ENCODE peak calls at places on chromosome 4, in ten cellular contexts. One of them, this sample, is unnamed. For H3K4me1, the result is how much of the 10 kb centered on the place peaks cover.

GRCh38 chr4:129064717-129065116 is 28.6 kb downstream of the SCLT1 start:
- DNase-seq in prostate gland: no peak
- DNase-seq in HCT116: no peak
- DNase-seq in suprapubic skin: no peak
- DNase-seq in stomach: no peak
- DNase-seq in sigmoid colon: no peak
- DNase-seq in HepG2: no peak
- DNase-seq in H1: no peak
- DNase-seq in GM23338: no peak
- DNase-seq in K562: no peak
- DNase-seq in this sample: no peak

GRCh38 chr4:19888587-19888986 is 363.1 kb upstream of the SLIT2 start:
- DNase-seq in stomach: no peak
- DNase-seq in suprapubic skin: no peak
- DNase-seq in H1: no peak
- DNase-seq in HepG2: no peak
- DNase-seq in sigmoid colon: no peak
- DNase-seq in HCT116: no peak
- DNase-seq in prostate gland: no peak
- DNase-seq in K562: peak
- DNase-seq in GM23338: peak
- DNase-seq in this sample: no peak

GRCh38 chr4:52312722-52313121 is 261.6 kb downstream of the SPATA18 start:
- DNase-seq in K562: no peak
- DNase-seq in HepG2: no peak
- DNase-seq in H1: peak
- DNase-seq in prostate gland: no peak
- DNase-seq in suprapubic skin: no peak
- DNase-seq in HCT116: peak
- DNase-seq in GM23338: peak
- DNase-seq in sigmoid colon: no peak
- DNase-seq in stomach: no peak
- DNase-seq in this sample: no peak

GRCh38 chr4:147328756-147329446 is 152.0 kb upstream of the EDNRA start:
- DNase-seq in GM23338: no peak
- DNase-seq in HCT116: no peak
- DNase-seq in H1: no peak
- DNase-seq in sigmoid colon: no peak
- DNase-seq in HepG2: no peak
- DNase-seq in stomach: no peak
- DNase-seq in K562: no peak
- DNase-seq in prostate gland: no peak
- DNase-seq in suprapubic skin: no peak
- DNase-seq in this sample: no peak

GRCh38 chr4:80492761-80493160 is 157.2 kb downstream of the CFAP299 start:
- DNase-seq in prostate gland: no peak
- DNase-seq in HCT116: no peak
- DNase-seq in H1: no peak
- DNase-seq in stomach: peak
- DNase-seq in HepG2: no peak
- DNase-seq in suprapubic skin: no peak
- DNase-seq in sigmoid colon: no peak
- DNase-seq in K562: no peak
- DNase-seq in GM23338: no peak
- DNase-seq in this sample: no peak

GRCh38 chr4:10161146-10161545 is 44.5 kb upstream of the WDR1 start:
- DNase-seq in sigmoid colon: no peak
- DNase-seq in GM23338: no peak
- DNase-seq in prostate gland: no peak
- DNase-seq in HepG2: no peak
- DNase-seq in stomach: no peak
- DNase-seq in HCT116: no peak
- DNase-seq in K562: no peak
- DNase-seq in suprapubic skin: no peak
- DNase-seq in H1: no peak
- DNase-seq in this sample: no peak

GRCh38 chr4:149166886-149167285 is 648.8 kb downstream of the IQCM start:
- DNase-seq in HCT116: no peak
- DNase-seq in K562: no peak
- DNase-seq in HepG2: no peak
- DNase-seq in sigmoid colon: no peak
- DNase-seq in GM23338: no peak
- DNase-seq in H1: no peak
- DNase-seq in stomach: no peak
- DNase-seq in suprapubic skin: no peak
- DNase-seq in prostate gland: no peak
- DNase-seq in this sample: no peak

GRCh38 chr4:140645614-140646412 is 77.1 kb upstream of the UCP1 start:
- DNase-seq in prostate gland: no peak
- DNase-seq in K562: no peak
- DNase-seq in HepG2: peak
- DNase-seq in GM23338: no peak
- DNase-seq in sigmoid colon: no peak
- DNase-seq in H1: no peak
- DNase-seq in suprapubic skin: no peak
- DNase-seq in stomach: no peak
- DNase-seq in HCT116: no peak
- DNase-seq in this sample: no peak

GRCh38 chr4:85778809-85779124 is 303.8 kb downstream of the ARHGAP24 start:
- DNase-seq in HepG2: no peak
- DNase-seq in suprapubic skin: no peak
- DNase-seq in sigmoid colon: no peak
- DNase-seq in K562: no peak
- DNase-seq in HCT116: no peak
- DNase-seq in H1: no peak
- DNase-seq in GM23338: no peak
- DNase-seq in prostate gland: no peak
- DNase-seq in stomach: no peak
- DNase-seq in this sample: no peak

GRCh38 chr4:164012396-164013027 is 518.0 kb downstream of the TMA16 start:
- DNase-seq in sigmoid colon: no peak
- DNase-seq in prostate gland: no peak
- DNase-seq in K562: no peak
- DNase-seq in H1: peak
- DNase-seq in HepG2: peak
- DNase-seq in suprapubic skin: no peak
- DNase-seq in stomach: peak
- DNase-seq in GM23338: peak
- DNase-seq in HCT116: peak
- DNase-seq in this sample: no peak

GRCh38 chr4:18934197-18934596 is 912.6 kb upstream of the LCORL start:
- DNase-seq in prostate gland: no peak
- DNase-seq in stomach: no peak
- DNase-seq in GM23338: peak
- DNase-seq in suprapubic skin: no peak
- DNase-seq in HCT116: no peak
- DNase-seq in H1: no peak
- DNase-seq in HepG2: no peak
- DNase-seq in sigmoid colon: no peak
- DNase-seq in K562: no peak
- DNase-seq in this sample: no peak

GRCh38 chr4:82909326-82909725 is 8.8 kb downstream of the THAP9 start:
- DNase-seq in stomach: no peak
- DNase-seq in prostate gland: no peak
- DNase-seq in K562: no peak
- DNase-seq in GM23338: no peak
- DNase-seq in HepG2: no peak
- DNase-seq in HCT116: no peak
- DNase-seq in suprapubic skin: no peak
- DNase-seq in H1: no peak
- DNase-seq in sigmoid colon: no peak
- DNase-seq in this sample: no peak

GRCh38 chr4:54104907-54105306 is 4.9 kb downstream of the GSX2 start:
- DNase-seq in HepG2: no peak
- DNase-seq in sigmoid colon: no peak
- DNase-seq in H1: no peak
- DNase-seq in HCT116: no peak
- DNase-seq in stomach: no peak
- DNase-seq in prostate gland: no peak
- DNase-seq in GM23338: no peak
- DNase-seq in K562: no peak
- DNase-seq in suprapubic skin: no peak
- DNase-seq in this sample: no peak

GRCh38 chr4:174156239-174156826 is 127.1 kb downstream of the FBXO8 start:
- DNase-seq in HepG2: peak
- DNase-seq in prostate gland: no peak
- DNase-seq in stomach: no peak
- DNase-seq in H1: no peak
- DNase-seq in K562: peak
- DNase-seq in suprapubic skin: no peak
- DNase-seq in HCT116: peak
- DNase-seq in sigmoid colon: no peak
- DNase-seq in GM23338: peak
- DNase-seq in this sample: no peak

DNA sequence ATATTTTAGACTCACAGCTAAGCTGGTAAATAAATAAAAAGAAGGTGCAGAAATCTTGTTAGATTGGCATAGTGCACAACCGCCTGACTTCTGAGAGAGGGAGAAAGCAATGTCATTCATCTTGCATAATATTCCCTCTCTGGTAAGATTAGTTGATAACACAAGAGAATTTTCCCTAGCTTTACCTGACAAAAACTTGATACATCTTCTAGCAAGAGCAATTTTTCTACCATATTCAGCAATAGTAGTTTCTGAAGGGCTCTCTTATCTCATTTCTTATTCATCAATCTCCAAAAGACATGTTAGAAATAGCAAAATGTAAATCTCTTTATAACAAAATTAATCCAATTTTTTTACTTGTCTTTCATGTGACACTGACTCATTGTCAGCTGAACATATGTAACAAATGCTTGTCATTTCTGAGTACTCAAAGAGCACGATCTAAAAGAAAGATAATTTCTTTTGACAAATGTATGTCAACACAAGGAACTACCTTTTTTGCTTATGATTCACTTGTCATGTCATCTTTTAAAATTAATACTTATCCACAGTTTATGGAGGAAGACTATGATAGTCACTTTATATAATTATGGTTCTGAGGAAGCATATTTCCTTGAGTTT is 240.0 kb downstream of the ARAP2 start:
- DNase-seq in HepG2: no peak
- DNase-seq in sigmoid colon: no peak
- DNase-seq in K562: no peak
- DNase-seq in stomach: no peak
- DNase-seq in HCT116: no peak
- DNase-seq in H1: no peak
- DNase-seq in GM23338: no peak
- DNase-seq in prostate gland: no peak
- DNase-seq in suprapubic skin: no peak
- DNase-seq in this sample: no peak
- TF ChIP-seq POLR2AphosphoS5 in HepG2: no peak
- TF ChIP-seq POLR2AphosphoS5 in sigmoid colon: no peak
- TF ChIP-seq POLR2AphosphoS5 in K562: no peak
- TF ChIP-seq POLR2AphosphoS5 in stomach: no peak
- TF ChIP-seq POLR2AphosphoS5 in HCT116: no peak
- TF ChIP-seq POLR2AphosphoS5 in H1: no peak
- TF ChIP-seq POLR2AphosphoS5 in GM23338: no peak
- TF ChIP-seq POLR2AphosphoS5 in prostate gland: no peak
- TF ChIP-seq POLR2AphosphoS5 in suprapubic skin: no peak
- TF ChIP-seq POLR2AphosphoS5 in this sample: no peak

DNA sequence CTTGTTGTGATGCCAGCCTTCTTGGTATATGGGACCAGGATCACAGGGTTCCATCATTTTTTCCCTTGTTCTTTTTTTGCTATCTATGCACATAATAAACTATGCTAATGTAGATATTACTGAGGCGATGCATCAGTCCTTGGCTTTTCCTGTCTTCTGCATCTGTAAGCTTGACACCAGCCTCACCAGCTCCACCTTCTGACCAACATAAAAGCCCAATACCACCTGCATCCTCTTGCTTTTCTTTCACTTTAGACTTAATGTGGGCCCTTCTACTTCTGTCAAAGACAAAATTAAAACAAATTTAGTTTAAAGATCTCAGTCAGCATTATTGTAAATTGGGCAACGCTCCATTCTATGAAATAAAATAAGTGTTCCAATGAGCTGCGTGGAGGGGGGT is 1718.8 kb upstream of the PCDH10 start:
- DNase-seq in suprapubic skin: no peak
- DNase-seq in GM23338: peak
- DNase-seq in stomach: no peak
- DNase-seq in H1: no peak
- DNase-seq in HepG2: no peak
- DNase-seq in prostate gland: no peak
- DNase-seq in HCT116: no peak
- DNase-seq in sigmoid colon: no peak
- DNase-seq in K562: no peak
- DNase-seq in this sample: no peak
- H3K4me3 ChIP-seq in suprapubic skin: no peak
- H3K4me3 ChIP-seq in GM23338: no peak
- H3K4me3 ChIP-seq in stomach: no peak
- H3K4me3 ChIP-seq in H1: no peak
- H3K4me3 ChIP-seq in HepG2: no peak
- H3K4me3 ChIP-seq in prostate gland: no peak
- H3K4me3 ChIP-seq in HCT116: no peak
- H3K4me3 ChIP-seq in sigmoid colon: no peak
- H3K4me3 ChIP-seq in K562: no peak
- H3K4me3 ChIP-seq in this sample: no peak

DNA sequence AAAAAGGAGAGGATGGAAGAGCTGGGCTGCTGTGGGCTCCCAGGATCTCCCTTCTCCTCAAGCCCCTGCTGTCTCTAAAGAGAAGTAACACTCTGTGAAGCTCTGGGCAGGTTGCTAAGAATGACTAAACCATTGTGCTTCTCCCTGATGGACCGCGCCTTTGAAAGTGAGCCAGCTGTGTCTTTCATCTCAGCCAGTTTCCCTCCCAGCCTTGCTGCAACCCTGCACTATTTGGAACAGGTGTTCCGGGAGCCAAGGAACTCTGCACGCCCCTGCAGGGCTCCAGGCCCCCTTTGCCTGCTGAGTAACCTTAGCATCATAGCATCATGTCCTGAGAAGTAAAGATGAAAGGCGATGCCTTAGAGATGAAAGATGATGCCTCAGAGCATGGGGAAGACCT is 39.7 kb downstream of the SMIM20 start:
- DNase-seq in stomach: peak
- DNase-seq in K562: no peak
- DNase-seq in H1: no peak
- DNase-seq in HepG2: peak
- DNase-seq in GM23338: no peak
- DNase-seq in prostate gland: no peak
- DNase-seq in suprapubic skin: no peak
- DNase-seq in sigmoid colon: no peak
- DNase-seq in HCT116: peak
- DNase-seq in this sample: no peak
- H3K4me1 ChIP-seq in stomach: under half
- H3K4me1 ChIP-seq in K562: under half
- H3K4me1 ChIP-seq in H1: under half
- H3K4me1 ChIP-seq in HepG2: under half
- H3K4me1 ChIP-seq in GM23338: under half
- H3K4me1 ChIP-seq in prostate gland: under half
- H3K4me1 ChIP-seq in suprapubic skin: under half
- H3K4me1 ChIP-seq in sigmoid colon: under half
- H3K4me1 ChIP-seq in HCT116: under half
- H3K4me1 ChIP-seq in this sample: under half

DNA sequence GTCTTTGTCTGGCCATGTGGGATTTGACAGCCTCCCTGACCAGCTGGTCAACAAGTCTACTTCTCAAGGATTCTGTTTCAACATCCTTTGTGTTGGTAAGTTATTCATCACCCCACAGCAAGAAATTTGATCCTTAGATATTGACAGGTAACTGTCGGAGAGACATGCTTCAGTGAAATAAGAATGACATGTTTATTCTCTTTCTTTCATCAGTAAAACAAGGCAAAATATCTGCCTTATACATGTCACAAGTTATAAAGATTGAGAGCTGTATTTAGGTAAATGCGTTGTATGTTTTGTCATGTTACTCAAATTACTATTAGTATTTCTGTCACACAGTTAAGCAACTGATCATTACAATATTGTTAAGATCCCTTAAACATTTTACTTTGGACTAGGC is 46.9 kb downstream of the SEPTIN11 start:
- DNase-seq in HepG2: no peak
- DNase-seq in GM23338: no peak
- DNase-seq in K562: no peak
- DNase-seq in HCT116: no peak
- DNase-seq in prostate gland: no peak
- DNase-seq in sigmoid colon: no peak
- DNase-seq in stomach: no peak
- DNase-seq in suprapubic skin: no peak
- DNase-seq in H1: no peak
- DNase-seq in this sample: no peak
- TF ChIP-seq POLR2AphosphoS5 in HepG2: no peak
- TF ChIP-seq POLR2AphosphoS5 in GM23338: no peak
- TF ChIP-seq POLR2AphosphoS5 in K562: no peak
- TF ChIP-seq POLR2AphosphoS5 in HCT116: no peak
- TF ChIP-seq POLR2AphosphoS5 in prostate gland: no peak
- TF ChIP-seq POLR2AphosphoS5 in sigmoid colon: no peak
- TF ChIP-seq POLR2AphosphoS5 in stomach: no peak
- TF ChIP-seq POLR2AphosphoS5 in suprapubic skin: no peak
- TF ChIP-seq POLR2AphosphoS5 in H1: no peak
- TF ChIP-seq POLR2AphosphoS5 in this sample: no peak

This sample was measured in spleen.